ENCODE peak calls at places on chromosomes 12 and 14, in eight cellular contexts. O is K562, D is A549, Q is HepG2, Y is endothelial cell of umbilical vein, R is GM12878, G is H1, L is HCT116. U is an unnamed sample.

GRCh38 chr12:123900898-123901376 is 71.7 kb downstream of the CCDC92 start:
- DNase-seq in O (no peak), D (no peak), Q (no peak), Y (no peak), R (no peak), G (peak), L (no peak), U (no peak)

GRCh38 chr14:56244138-56244789 is 126.1 kb downstream of the PELI2 start:
- DNase-seq in O (no peak), D (peak), Q (no peak), Y (no peak), R (no peak), G (no peak), L (no peak), U (peak)

GRCh38 chr14:100279133-100279532 is 27.1 kb downstream of the SLC25A29 start:
- DNase-seq in O (no peak), D (no peak), Q (peak), Y (no peak), R (no peak), G (no peak), L (no peak), U (no peak)

GRCh38 chr12:59119676-59120075 is 199.4 kb upstream of the LRIG3 start:
- DNase-seq in O (no peak), D (no peak), Q (no peak), Y (no peak), R (no peak), G (no peak), L (no peak), U (no peak)

GRCh38 chr14:39230416-39230815 is 3.3 kb upstream of the MIA2 start:
- DNase-seq in O (no peak), D (no peak), Q (no peak), Y (no peak), R (no peak), G (no peak), L (no peak), U (peak)

GRCh38 chr12:108980831-108981618 is 39.8 kb downstream of the SVOP start:
- DNase-seq in O (no peak), D (no peak), Q (no peak), Y (no peak), R (no peak), G (no peak), L (no peak), U (no peak)

GRCh38 chr12:76186507-76186906 is 102.0 kb upstream of the NAP1L1 start:
- DNase-seq in O (no peak), D (no peak), Q (no peak), Y (no peak), R (no peak), G (no peak), L (no peak), U (no peak)

GRCh38 chr12:107223816-107224215 is 130.5 kb upstream of the CRY1 start:
- DNase-seq in O (no peak), D (peak), Q (no peak), Y (no peak), R (no peak), G (no peak), L (no peak), U (no peak)

GRCh38 chr14:64721391-64721791 is 17.2 kb downstream of the PLEKHG3 start:
- DNase-seq in O (no peak), D (peak), Q (no peak), Y (peak), R (no peak), G (no peak), L (no peak), U (peak)

GRCh38 chr12:10361084-10361483 is 28.8 kb downstream of the KLRK1 start:
- DNase-seq in O (no peak), D (no peak), Q (no peak), Y (no peak), R (no peak), G (no peak), L (no peak), U (peak)

GRCh38 chr12:132576701-132577100 is 33.7 kb downstream of the LRCOL1 start:
- DNase-seq in O (no peak), D (no peak), Q (no peak), Y (no peak), R (no peak), G (no peak), L (no peak), U (no peak)

GRCh38 chr12:6285063-6285477 is 25.4 kb upstream of the PLEKHG6 start:
- DNase-seq in O (peak), D (peak), Q (peak), Y (peak), R (no peak), G (peak), L (no peak), U (peak)

GRCh38 chr12:55829967-55830600 is 697 bp upstream of the DNAJC14 start:
- DNase-seq in O (peak), D (peak), Q (no peak), Y (peak), R (no peak), G (peak), L (no peak), U (no peak)

GRCh38 chr12:114789821-114790220 is 105.8 kb upstream of the TBX3 start:
- DNase-seq in O (no peak), D (no peak), Q (no peak), Y (no peak), R (no peak), G (no peak), L (no peak), U (no peak)

GRCh38 chr12:108815875-108816594 is 41.3 kb downstream of the SSH1 start:
- DNase-seq in O (no peak), D (no peak), Q (no peak), Y (no peak), R (no peak), G (no peak), L (no peak), U (no peak)

GRCh38 chr14:19743256-19743655 is at the start of gene OR4Q3:
- DNase-seq in O (no peak), D (no peak), Q (no peak), Y (no peak), R (no peak), G (no peak), L (no peak), U (no peak)

GRCh38 chr12:55585817-55586216 is 13.5 kb downstream of the OR2AP1 start:
- DNase-seq in O (no peak), D (no peak), Q (no peak), Y (no peak), R (no peak), G (no peak), L (no peak), U (no peak)

GRCh38 chr12:21529456-21529855 is 3.4 kb downstream of the SPX start:
- DNase-seq in O (no peak), D (no peak), Q (no peak), Y (no peak), R (no peak), G (no peak), L (no peak), U (no peak)

GRCh38 chr12:21528953-21529352 is 2.9 kb downstream of the SPX start:
- DNase-seq in O (no peak), D (no peak), Q (no peak), Y (no peak), R (no peak), G (no peak), L (no peak), U (no peak)

GRCh38 chr12:21526053-21526452 is at the start of gene SPX:
- DNase-seq in O (no peak), D (peak), Q (peak), Y (no peak), R (no peak), G (no peak), L (no peak), U (peak)

GRCh38 chr12:21526721-21527345 is 737 bp downstream of the SPX start:
- DNase-seq in O (no peak), D (no peak), Q (no peak), Y (peak), R (no peak), G (no peak), L (no peak), U (no peak)

DNA sequence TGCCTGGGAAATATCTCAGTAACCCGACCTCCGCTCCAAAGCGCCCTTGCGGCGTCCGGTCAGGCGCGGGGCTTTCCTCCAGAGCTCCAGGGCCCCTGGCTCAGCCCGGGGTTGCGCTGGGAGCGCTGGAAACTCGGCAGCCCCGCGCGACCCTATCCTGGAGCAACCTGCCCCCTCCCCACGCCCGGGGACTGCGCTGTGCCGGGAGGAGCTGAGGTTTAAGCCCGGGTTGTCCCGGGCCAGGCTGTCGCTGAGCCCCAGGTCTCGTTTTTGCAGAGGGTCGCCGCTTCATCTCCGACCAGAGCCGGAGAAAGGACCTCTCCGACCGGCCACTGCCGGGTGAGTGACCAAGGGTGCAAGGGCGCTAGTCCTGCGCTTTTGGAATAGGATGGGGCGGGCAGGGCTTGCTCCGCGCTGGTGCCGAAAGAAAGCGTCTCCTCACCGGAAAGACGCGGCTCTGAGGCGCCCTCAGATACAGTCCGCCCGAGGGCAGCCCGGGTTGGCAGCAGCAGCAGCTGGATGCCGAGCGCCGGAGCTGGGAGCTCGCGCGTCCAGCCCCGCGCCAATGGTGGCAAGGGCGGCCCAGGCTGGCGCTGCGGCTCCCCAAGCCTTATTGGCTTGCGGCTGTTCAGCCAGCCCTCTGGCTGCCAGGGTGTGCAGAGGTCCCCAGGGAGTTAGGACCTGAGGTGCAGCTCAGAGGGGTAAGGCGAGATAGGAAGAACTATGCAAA is 1.5 kb downstream of the SPX start:
- DNase-seq in O (no peak), D (peak), Q (no peak), Y (peak), R (peak), G (peak), L (no peak), U (peak)
- TF ChIP-seq POLR2A in O (no peak), D (peak), Q (no peak), Y (no peak), R (no peak), G (peak), L (no peak), U (no peak)

GRCh38 chr14:59197695-59198262 is 9.3 kb downstream of the DAAM1 start:
- DNase-seq in O (peak), D (no peak), Q (no peak), Y (peak), R (no peak), G (no peak), L (no peak), U (no peak)

GRCh38 chr14:59200214-59200613 is 11.7 kb downstream of the DAAM1 start:
- DNase-seq in O (peak), D (no peak), Q (no peak), Y (no peak), R (no peak), G (no peak), L (no peak), U (no peak)

GRCh38 chr14:59199614-59200013 is 11.1 kb downstream of the DAAM1 start:
- DNase-seq in O (no peak), D (no peak), Q (no peak), Y (no peak), R (no peak), G (no peak), L (no peak), U (no peak)

GRCh38 chr14:59202031-59202430 is 13.6 kb downstream of the DAAM1 start:
- DNase-seq in O (no peak), D (no peak), Q (no peak), Y (no peak), R (no peak), G (no peak), L (no peak), U (no peak)

GRCh38 chr14:59199205-59199604 is 10.7 kb downstream of the DAAM1 start:
- DNase-seq in O (peak), D (no peak), Q (no peak), Y (no peak), R (no peak), G (no peak), L (no peak), U (no peak)
- TF ChIP-seq CTCF in O (peak), D (no peak), Q (no peak), Y (no peak), R (no peak), G (no peak), L (peak), U (peak)

GRCh38 chr14:105026033-105026785 is 5.3 kb upstream of the CDCA4 start:
- DNase-seq in O (no peak), D (no peak), Q (no peak), Y (peak), R (peak), G (no peak), L (no peak), U (peak)
- TF ChIP-seq MAX in O (no peak), D (no peak), Q (no peak), Y (no peak), R (no peak), G (no peak), L (no peak), U (no peak)

GRCh38 chr14:105475916-105476845 is 1.6 kb downstream of the CRIP2 start:
- DNase-seq in O (no peak), D (no peak), Q (peak), Y (peak), R (no peak), G (no peak), L (no peak), U (no peak)
- TF ChIP-seq POLR2A in O (no peak), D (no peak), Q (peak), Y (peak), R (no peak), G (no peak), L (no peak), U (no peak)

U was measured in NB4.